ENCODE peak calls at places on chromosomes 6 and 20, in seven cellular contexts. I is HepG2, W is HCT116, J is H1, R is GM23338, Y is endothelial cell of umbilical vein, H is GM12878. E is an unnamed sample.

GRCh38 chr6:111730835-111731234 is 125.2 kb upstream of the TRAF3IP2 start:
- DNase-seq in I (no peak), W (no peak), J (no peak), R (no peak), Y (peak), H (no peak), E (no peak)

GRCh38 chr20:17849901-17850673 is 118.5 kb downstream of the SNX5 start:
- DNase-seq in I (peak), W (peak), J (no peak), R (no peak), Y (peak), H (no peak), E (no peak)

GRCh38 chr6:44010411-44011349 is 116.6 kb downstream of the MRPL14 start:
- DNase-seq in I (no peak), W (peak), J (no peak), R (no peak), Y (no peak), H (no peak), E (no peak)

GRCh38 chr6:147022041-147022440 is 182.2 kb upstream of the STXBP5 start:
- DNase-seq in I (no peak), W (no peak), J (no peak), R (no peak), Y (no peak), H (no peak), E (no peak)

GRCh38 chr6:71406871-71407860 is 118.6 kb downstream of the OGFRL1 start:
- DNase-seq in I (no peak), W (no peak), J (peak), R (peak), Y (peak), H (no peak), E (no peak)

GRCh38 chr6:128422200-128422599 is 98.2 kb downstream of the PTPRK start:
- DNase-seq in I (peak), W (no peak), J (no peak), R (no peak), Y (no peak), H (no peak), E (no peak)

GRCh38 chr6:143059616-143060353 is 904 bp upstream of the AIG1 start:
- DNase-seq in I (peak), W (peak), J (no peak), R (peak), Y (peak), H (no peak), E (no peak)

GRCh38 chr20:58673119-58673518 is 19.5 kb upstream of the NPEPL1 start:
- DNase-seq in I (no peak), W (no peak), J (no peak), R (no peak), Y (no peak), H (no peak), E (no peak)

GRCh38 chr6:358847-359246 is 32.7 kb upstream of the IRF4 start:
- DNase-seq in I (no peak), W (no peak), J (no peak), R (no peak), Y (no peak), H (no peak), E (no peak)

GRCh38 chr20:41277049-41277448 is 40.5 kb downstream of the ZHX3 start:
- DNase-seq in I (no peak), W (no peak), J (no peak), R (no peak), Y (no peak), H (no peak), E (no peak)

GRCh38 chr20:46185353-46185752 is 67.2 kb downstream of the CD40 start:
- DNase-seq in I (no peak), W (no peak), J (no peak), R (no peak), Y (no peak), H (no peak), E (no peak)

GRCh38 chr6:73209117-73209516 is 16.2 kb downstream of the KHDC1L start:
- DNase-seq in I (no peak), W (no peak), J (no peak), R (no peak), Y (no peak), H (no peak), E (no peak)

GRCh38 chr20:64156136-64156885 is 7.9 kb upstream of the MYT1 start:
- DNase-seq in I (no peak), W (no peak), J (no peak), R (no peak), Y (no peak), H (no peak), E (no peak)

GRCh38 chr6:159692303-159693127 is 526 bp downstream of the SOD2 start:
- DNase-seq in I (peak), W (no peak), J (no peak), R (peak), Y (peak), H (no peak), E (no peak)

GRCh38 chr6:156919819-156920379 is 142.7 kb downstream of the ARID1B start:
- DNase-seq in I (no peak), W (no peak), J (no peak), R (no peak), Y (no peak), H (no peak), E (no peak)

GRCh38 chr20:50271674-50272412 is 81.2 kb downstream of the CEBPB start:
- DNase-seq in I (no peak), W (no peak), J (no peak), R (no peak), Y (no peak), H (no peak), E (no peak)

GRCh38 chr6:16752206-16752867 is 8.9 kb downstream of the ATXN1 start:
- DNase-seq in I (peak), W (no peak), J (no peak), R (no peak), Y (peak), H (no peak), E (no peak)

GRCh38 chr20:4070323-4071176 is 55.2 kb upstream of the RNF24 start:
- DNase-seq in I (no peak), W (no peak), J (no peak), R (no peak), Y (no peak), H (no peak), E (no peak)

GRCh38 chr6:140082867-140083297 is 708.4 kb upstream of the CITED2 start:
- DNase-seq in I (no peak), W (no peak), J (no peak), R (no peak), Y (peak), H (no peak), E (peak)

GRCh38 chr6:47478233-47479155 is 905 bp downstream of the CD2AP start:
- DNase-seq in I (peak), W (no peak), J (peak), R (peak), Y (peak), H (no peak), E (no peak)

GRCh38 chr20:53890434-53891305 is 179.7 kb downstream of the BCAS1 start:
- DNase-seq in I (no peak), W (no peak), J (no peak), R (no peak), Y (peak), H (no peak), E (no peak)

GRCh38 chr6:146785001-146785585 is 186.3 kb downstream of the ADGB start:
- DNase-seq in I (peak), W (peak), J (no peak), R (peak), Y (peak), H (no peak), E (peak)

GRCh38 chr6:3013486-3013885 is 13.8 kb downstream of the NQO2 start:
- DNase-seq in I (no peak), W (no peak), J (no peak), R (no peak), Y (peak), H (no peak), E (no peak)

GRCh38 chr6:23510778-23511510 is 615.1 kb upstream of the NRSN1 start:
- DNase-seq in I (no peak), W (no peak), J (no peak), R (peak), Y (no peak), H (no peak), E (no peak)

GRCh38 chr20:10190456-10190855 is 28.2 kb upstream of the SNAP25 start:
- DNase-seq in I (no peak), W (no peak), J (no peak), R (no peak), Y (no peak), H (no peak), E (no peak)

DNA sequence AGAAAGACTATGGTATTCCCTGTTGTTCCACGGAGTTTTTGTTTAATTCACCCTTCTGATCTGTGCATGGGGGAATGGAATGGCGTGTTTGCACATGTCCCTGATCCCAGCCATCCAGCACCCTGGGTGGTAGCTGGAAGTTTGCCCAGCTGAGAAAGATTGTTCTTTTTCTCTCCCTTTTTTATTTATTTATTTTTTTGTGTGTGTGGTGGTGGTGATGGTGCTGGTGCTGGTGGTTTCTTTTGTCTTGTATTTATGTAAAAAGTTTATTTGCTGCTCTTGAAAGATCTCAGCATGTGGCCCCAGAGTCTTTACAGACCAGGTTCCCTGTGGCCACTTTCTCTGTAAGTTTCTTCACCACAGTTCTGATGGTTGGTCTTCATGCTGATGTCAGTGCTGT is 372.6 kb downstream of the UTRN start:
- DNase-seq in I (no peak), W (no peak), J (no peak), R (peak), Y (no peak), H (no peak), E (no peak)
- H3K4me3 ChIP-seq in I (no peak), W (no peak), J (peak), R (peak), Y (no peak), H (no peak), E (peak)

GRCh38 chr6:28311139-28311823 is 24.7 kb downstream of the ZSCAN31 start:
- DNase-seq in I (no peak), W (no peak), J (no peak), R (no peak), Y (no peak), H (no peak), E (no peak)
- TF ChIP-seq POLR2AphosphoS5 in I (no peak), W (no peak), J (no peak), R (no peak), Y (no peak), H (no peak), E (no peak)

GRCh38 chr6:98821739-98822405 is 12.5 kb upstream of the POU3F2 start:
- DNase-seq in I (no peak), W (no peak), J (no peak), R (no peak), Y (no peak), H (no peak), E (no peak)

GRCh38 chr6:98824907-98825601 is 9.3 kb upstream of the POU3F2 start:
- DNase-seq in I (no peak), W (no peak), J (peak), R (peak), Y (no peak), H (no peak), E (no peak)

GRCh38 chr6:98824163-98824906 is 10.0 kb upstream of the POU3F2 start:
- DNase-seq in I (no peak), W (no peak), J (peak), R (peak), Y (no peak), H (no peak), E (no peak)

GRCh38 chr6:98823845-98824162 is 10.6 kb upstream of the POU3F2 start:
- DNase-seq in I (no peak), W (no peak), J (no peak), R (peak), Y (no peak), H (no peak), E (no peak)

GRCh38 chr6:98823428-98823827 is 10.9 kb upstream of the POU3F2 start:
- DNase-seq in I (no peak), W (no peak), J (no peak), R (no peak), Y (no peak), H (no peak), E (no peak)
- TF ChIP-seq EZH2 in I (no peak), W (no peak), J (no peak), R (no peak), Y (no peak), H (no peak), E (no peak)

GRCh38 chr6:28597217-28597835 is 71.6 kb downstream of the GPX5 start:
- DNase-seq in I (peak), W (peak), J (peak), R (peak), Y (peak), H (no peak), E (peak)

GRCh38 chr6:28600188-28600587 is 74.5 kb downstream of the GPX5 start:
- DNase-seq in I (no peak), W (peak), J (no peak), R (no peak), Y (no peak), H (no peak), E (no peak)

GRCh38 chr6:28603920-28604319 is 78.2 kb downstream of the GPX5 start:
- DNase-seq in I (no peak), W (no peak), J (no peak), R (peak), Y (no peak), H (no peak), E (no peak)

GRCh38 chr6:28598757-28599686 is 73.3 kb downstream of the GPX5 start:
- DNase-seq in I (no peak), W (no peak), J (no peak), R (no peak), Y (no peak), H (no peak), E (no peak)

DNA sequence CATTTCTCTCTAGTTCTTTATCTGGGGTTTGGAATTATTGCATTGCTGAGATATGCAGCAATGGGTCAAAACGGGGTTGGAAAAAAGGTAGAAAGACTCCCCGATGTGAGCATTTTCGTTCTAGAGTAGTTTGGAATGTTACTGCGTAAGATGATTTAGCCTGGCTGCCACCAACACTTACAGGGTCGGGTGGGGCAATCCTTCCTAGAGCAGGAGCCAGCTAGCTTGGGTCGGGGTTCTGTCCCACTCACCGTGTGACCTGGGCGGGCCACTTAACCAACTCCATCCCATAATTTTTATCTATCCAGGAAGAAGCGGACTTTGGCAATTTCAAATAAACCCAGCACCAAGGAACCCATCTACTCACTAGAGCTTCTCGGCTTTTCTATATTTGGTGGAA is 72.2 kb downstream of the GPX5 start:
- DNase-seq in I (peak), W (peak), J (no peak), R (peak), Y (no peak), H (no peak), E (no peak)
- H3K4me3 ChIP-seq in I (peak), W (peak), J (peak), R (peak), Y (peak), H (peak), E (peak)

GRCh38 chr6:116100419-116101297 is at the start of gene NT5DC1:
- DNase-seq in I (peak), W (peak), J (peak), R (peak), Y (peak), H (peak), E (no peak)
- TF ChIP-seq POLR2AphosphoS5 in I (peak), W (peak), J (peak), R (peak), Y (peak), H (peak), E (peak)

DNA sequence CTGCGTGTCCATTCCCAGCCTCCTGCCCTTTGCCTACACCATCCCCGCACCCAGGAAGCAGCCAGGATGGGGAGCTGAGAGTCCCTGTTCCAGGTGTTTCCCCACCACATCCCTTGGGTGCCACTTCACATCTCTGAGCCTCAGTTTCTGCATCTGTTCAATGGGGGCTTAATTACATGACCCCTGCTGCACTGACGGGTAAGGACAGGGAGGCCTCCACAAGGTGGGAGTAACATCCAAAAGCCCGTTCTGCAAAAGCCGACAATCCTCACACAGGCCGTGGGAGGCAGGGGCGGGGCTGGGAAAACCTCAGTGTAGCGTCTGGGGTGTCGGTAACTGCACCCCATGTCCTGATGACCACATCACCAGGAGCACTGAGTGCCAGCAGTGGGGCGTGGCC is 41.3 kb downstream of the GRM4 start:
- DNase-seq in I (no peak), W (no peak), J (no peak), R (no peak), Y (no peak), H (no peak), E (no peak)
- TF ChIP-seq EZH2 in I (no peak), W (no peak), J (no peak), R (no peak), Y (no peak), H (no peak), E (no peak)

GRCh38 chr6:34672657-34673043 is 23.9 kb downstream of the ILRUN start:
- DNase-seq in I (no peak), W (no peak), J (no peak), R (no peak), Y (peak), H (no peak), E (no peak)

GRCh38 chr6:34671362-34671761 is 25.2 kb downstream of the ILRUN start:
- DNase-seq in I (no peak), W (no peak), J (no peak), R (no peak), Y (no peak), H (no peak), E (peak)

GRCh38 chr6:34673079-34673478 is 23.5 kb downstream of the ILRUN start:
- DNase-seq in I (no peak), W (no peak), J (no peak), R (no peak), Y (peak), H (no peak), E (no peak)

GRCh38 chr6:34674268-34674639 is 22.3 kb downstream of the ILRUN start:
- DNase-seq in I (peak), W (no peak), J (no peak), R (no peak), Y (no peak), H (no peak), E (no peak)

GRCh38 chr6:34671801-34672656 is 24.5 kb downstream of the ILRUN start:
- DNase-seq in I (no peak), W (no peak), J (no peak), R (no peak), Y (peak), H (peak), E (no peak)
- H3K4me3 ChIP-seq in I (no peak), W (no peak), J (no peak), R (no peak), Y (no peak), H (peak), E (peak)